ENCODE peak calls at places on chromosomes 5 and 9, in ten cellular contexts. Y is activated naive CD8-positive, alpha-beta T cell treated with anti-CD3 and anti-CD28 coated beads for 36 hours; F is MM.1S; T is NCI-H460; O is effector memory CD8-positive, alpha-beta T cell; X is fibroblast of mammary gland; L is gastrocnemius medialis; C is amygdala; I is EH; Q is coronary artery. N is an unnamed sample.

GRCh38 chr9:32954642-32955041 is 46.8 kb downstream of the APTX start:
- DNase-seq in L (no peak), T (no peak), F (no peak), O (no peak), C (no peak), Y (no peak), Q (no peak), I (peak), X (peak), N (peak)

GRCh38 chr9:33287087-33287490 is 3.2 kb upstream of the NFX1 start:
- DNase-seq in C (no peak), F (peak), Q (no peak), T (peak), I (peak), Y (peak), O (peak), L (peak), X (peak), N (peak)

GRCh38 chr5:143397302-143398052 is 6.0 kb downstream of the NR3C1 start:
- DNase-seq in I (no peak), Y (no peak), F (peak), Q (no peak), C (no peak), L (no peak), O (no peak), T (no peak), X (peak), N (no peak)

GRCh38 chr5:82092-82491 is 9.9 kb upstream of the PLEKHG4B start:
- DNase-seq in Q (no peak), Y (no peak), I (peak), F (no peak), X (no peak), L (no peak), T (no peak), C (no peak), O (no peak), N (peak)

GRCh38 chr5:158770506-158770905 is 329.2 kb downstream of the EBF1 start:
- DNase-seq in X (peak), I (peak), L (no peak), Q (no peak), Y (no peak), F (no peak), O (no peak), C (no peak), T (no peak), N (no peak)

GRCh38 chr9:74358944-74359343 is 138.2 kb upstream of the RORB start:
- DNase-seq in Y (no peak), C (no peak), Q (no peak), I (no peak), F (no peak), L (no peak), X (no peak), O (no peak), T (no peak), N (no peak)

GRCh38 chr5:180799194-180799593 is 3.4 kb downstream of the MGAT1 start:
- DNase-seq in F (no peak), T (no peak), Y (no peak), I (no peak), C (no peak), O (no peak), Q (no peak), L (no peak), X (no peak), N (no peak)

GRCh38 chr5:534743-535671 is 10.8 kb upstream of the SLC9A3 start:
- DNase-seq in O (no peak), C (no peak), Y (no peak), T (no peak), X (no peak), Q (no peak), I (no peak), F (peak), L (no peak), N (no peak)

GRCh38 chr5:147188200-147189108 is 46.4 kb upstream of the STK32A start:
- DNase-seq in T (peak), Q (no peak), I (peak), F (peak), L (no peak), X (peak), Y (peak), O (peak), C (peak), N (peak)

GRCh38 chr9:108722396-108722795 is 133.4 kb downstream of the ACTL7B start:
- DNase-seq in O (no peak), Q (no peak), L (peak), X (peak), C (no peak), Y (no peak), I (no peak), T (no peak), F (no peak), N (no peak)

GRCh38 chr9:21395778-21396717 is 10.8 kb upstream of the IFNA2 start:
- DNase-seq in L (no peak), T (no peak), O (peak), Q (no peak), X (no peak), C (peak), F (no peak), I (peak), Y (peak), N (peak)

GRCh38 chr5:5077236-5077635 is 62.9 kb upstream of the ADAMTS16 start:
- DNase-seq in O (no peak), F (no peak), L (no peak), X (no peak), I (no peak), Q (no peak), C (no peak), T (no peak), Y (no peak), N (no peak)

GRCh38 chr9:120627073-120627472 is 47.1 kb upstream of the CDK5RAP2 start:
- DNase-seq in F (no peak), T (no peak), Y (no peak), O (no peak), C (no peak), L (no peak), Q (no peak), I (no peak), X (no peak), N (no peak)

GRCh38 chr5:33675958-33676464 is 215.8 kb downstream of the ADAMTS12 start:
- DNase-seq in C (no peak), Q (no peak), T (no peak), I (no peak), X (no peak), O (no peak), F (peak), Y (no peak), L (no peak), N (no peak)

GRCh38 chr9:18149457-18150011 is 324.4 kb upstream of the ADAMTSL1 start:
- DNase-seq in T (no peak), O (no peak), C (no peak), X (peak), Q (no peak), Y (no peak), I (no peak), F (no peak), L (no peak), N (peak)

GRCh38 chr9:128323786-128324185 is 1.1 kb downstream of the COQ4 start:
- DNase-seq in F (no peak), Y (no peak), C (no peak), Q (no peak), T (no peak), O (no peak), X (no peak), I (no peak), L (no peak), N (no peak)

GRCh38 chr9:127136081-127136879 is 13.8 kb upstream of the ANGPTL2 start:
- DNase-seq in F (no peak), I (no peak), C (no peak), L (no peak), X (no peak), T (no peak), Q (no peak), O (no peak), Y (no peak), N (no peak)

GRCh38 chr5:95922798-95923197 is 38.9 kb downstream of the ELL2 start:
- DNase-seq in Q (no peak), I (no peak), F (no peak), C (no peak), O (no peak), T (no peak), Y (no peak), X (no peak), L (no peak), N (no peak)